ENCODE peak calls at places on chromosomes 7 and 10, in ten cellular contexts. W is GM23338, E is stomach, M is sigmoid colon, S is GM12891, D is GM12892, J is spleen, C is transverse colon, X is prostate gland, Q is SK-N-SH. L is an unnamed sample.

GRCh38 chr7:140475747-140476333 is 3.5 kb downstream of the MKRN1 start:
- DNase-seq in W (peak; percentile 82), E (peak; percentile 50), M (peak; percentile 57), S (peak; percentile 20), D (no peak), J (no peak), C (peak; percentile 62), X (peak; percentile 51), Q (peak; percentile 70), L (no peak)

GRCh38 chr7:138008588-138009349 is 6.9 kb upstream of the CREB3L2 start:
- DNase-seq in W (peak; percentile 87), E (no peak), M (no peak), S (no peak), D (no peak), J (no peak), C (peak; percentile 24), X (peak; percentile 49), Q (peak; percentile 63), L (no peak)

GRCh38 chr10:29712108-29712507 is 77.3 kb upstream of the SVIL start:
- DNase-seq in W (peak; percentile 89), E (no peak), M (no peak), S (no peak), D (no peak), J (no peak), C (no peak), X (no peak), Q (no peak), L (no peak)

GRCh38 chr10:52965938-52966401 is 193.4 kb upstream of the MBL2 start:
- DNase-seq in W (peak; percentile 78), E (no peak), M (no peak), S (peak; percentile 32), D (peak; percentile 38), J (no peak), C (no peak), X (no peak), Q (no peak), L (no peak)

GRCh38 chr7:20064974-20065862 is 152.0 kb downstream of the MACC1 start:
- DNase-seq in W (no peak), E (no peak), M (no peak), S (peak; percentile 13), D (peak; percentile 8), J (no peak), C (no peak), X (no peak), Q (no peak), L (peak; percentile 5)

GRCh38 chr7:103989200-103989784 is at the start of gene RELN:
- DNase-seq in W (peak; percentile 69), E (no peak), M (no peak), S (peak; percentile 14), D (no peak), J (no peak), C (no peak), X (no peak), Q (peak; percentile 85), L (no peak)

GRCh38 chr7:2405601-2406345 is 2.4 kb downstream of the CHST12 start:
- DNase-seq in W (no peak), E (no peak), M (no peak), S (no peak), D (peak; percentile 60), J (peak; percentile 86), C (peak; percentile 61), X (no peak), Q (no peak), L (no peak)

GRCh38 chr7:25889765-25890164 is 262.2 kb upstream of the NFE2L3 start:
- DNase-seq in W (no peak), E (no peak), M (no peak), S (no peak), D (no peak), J (no peak), C (no peak), X (no peak), Q (peak; percentile 39), L (no peak)

GRCh38 chr7:127336458-127336857 is 56.0 kb downstream of the ZNF800 start:
- DNase-seq in W (no peak), E (no peak), M (no peak), S (no peak), D (no peak), J (no peak), C (no peak), X (no peak), Q (no peak), L (no peak)

GRCh38 chr7:159004411-159004810 is 140.3 kb downstream of the VIPR2 start:
- DNase-seq in W (no peak), E (no peak), M (no peak), S (no peak), D (no peak), J (no peak), C (no peak), X (no peak), Q (no peak), L (no peak)

GRCh38 chr7:95772298-95772770 is at the start of gene DYNC1I1:
- DNase-seq in W (peak; percentile 73), E (peak; percentile 61), M (peak; percentile 88), S (peak; percentile 51), D (peak; percentile 33), J (peak; percentile 85), C (peak; percentile 62), X (peak; percentile 46), Q (peak; percentile 94), L (no peak)

GRCh38 chr7:8126768-8127167 is 135.2 kb downstream of the ICA1 start:
- DNase-seq in W (no peak), E (no peak), M (no peak), S (no peak), D (no peak), J (no peak), C (no peak), X (no peak), Q (no peak), L (no peak)

GRCh38 chr7:8130663-8131062 is 131.3 kb downstream of the ICA1 start:
- DNase-seq in W (no peak), E (no peak), M (no peak), S (no peak), D (no peak), J (no peak), C (no peak), X (no peak), Q (no peak), L (no peak)

GRCh38 chr7:8129323-8129659 is 132.7 kb downstream of the ICA1 start:
- DNase-seq in W (no peak), E (no peak), M (no peak), S (no peak), D (no peak), J (no peak), C (no peak), X (no peak), Q (no peak), L (no peak)

GRCh38 chr7:8125680-8126444 is 136.1 kb downstream of the ICA1 start:
- DNase-seq in W (no peak), E (peak; percentile 38), M (no peak), S (peak; percentile 40), D (peak; percentile 43), J (peak; percentile 91), C (peak; percentile 42), X (no peak), Q (no peak), L (no peak)

GRCh38 chr7:8128457-8129322 is 133.3 kb downstream of the ICA1 start:
- DNase-seq in W (no peak), E (no peak), M (no peak), S (no peak), D (no peak), J (no peak), C (no peak), X (no peak), Q (no peak), L (no peak)
- TF ChIP-seq POLR2AphosphoS5 in W (no peak), E (no peak), M (no peak), S (no peak), D (peak; percentile 44), J (no peak), C (no peak), X (no peak), Q (no peak), L (no peak)

DNA sequence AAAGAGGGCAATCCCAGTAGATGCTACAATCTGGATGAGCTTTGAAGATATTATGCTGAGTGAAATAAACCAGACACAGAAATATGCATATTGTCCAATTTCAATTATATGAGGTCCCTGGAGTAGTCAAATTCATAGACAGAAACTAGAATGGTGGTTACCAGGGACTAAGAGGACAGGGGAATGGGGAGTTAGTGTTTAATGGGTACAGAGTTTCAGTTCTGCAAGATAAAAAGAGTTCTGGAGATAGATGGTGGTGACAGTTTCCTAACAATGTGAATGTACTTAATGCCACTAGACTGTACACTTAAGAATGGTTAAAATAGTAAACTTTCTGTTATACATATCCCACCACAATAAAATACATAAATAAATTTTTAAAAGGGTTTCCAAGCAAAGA is 236.6 kb downstream of the ELMO1 start:
- DNase-seq in W (no peak), E (no peak), M (no peak), S (no peak), D (no peak), J (no peak), C (no peak), X (no peak), Q (no peak), L (no peak)
- TF ChIP-seq POLR2AphosphoS5 in W (no peak), E (no peak), M (no peak), S (no peak), D (no peak), J (no peak), C (no peak), X (no peak), Q (no peak), L (no peak)

GRCh38 chr7:31074403-31074802 is 22.3 kb downstream of the ADCYAP1R1 start:
- DNase-seq in W (no peak), E (no peak), M (peak; percentile 94), S (no peak), D (no peak), J (peak; percentile 73), C (no peak), X (no peak), Q (no peak), L (no peak)
- TF ChIP-seq POLR2AphosphoS5 in W (no peak), E (no peak), M (peak; percentile 49), S (no peak), D (no peak), J (peak; percentile 60), C (peak; percentile 11), X (no peak), Q (no peak), L (no peak)

GRCh38 chr7:134799387-134799786 is 20.0 kb downstream of the CALD1 start:
- DNase-seq in W (no peak), E (no peak), M (no peak), S (no peak), D (no peak), J (no peak), C (no peak), X (no peak), Q (no peak), L (no peak)

GRCh38 chr7:134802762-134803161 is 23.3 kb downstream of the CALD1 start:
- DNase-seq in W (no peak), E (no peak), M (no peak), S (no peak), D (no peak), J (no peak), C (no peak), X (no peak), Q (no peak), L (no peak)

GRCh38 chr7:134804854-134805253 is 25.4 kb downstream of the CALD1 start:
- DNase-seq in W (no peak), E (no peak), M (no peak), S (no peak), D (no peak), J (no peak), C (no peak), X (no peak), Q (no peak), L (no peak)

GRCh38 chr7:134806197-134806596 is 26.8 kb downstream of the CALD1 start:
- DNase-seq in W (no peak), E (no peak), M (no peak), S (no peak), D (no peak), J (no peak), C (no peak), X (no peak), Q (no peak), L (no peak)

GRCh38 chr7:134804351-134804750 is 24.9 kb downstream of the CALD1 start:
- DNase-seq in W (peak; percentile 79), E (no peak), M (no peak), S (no peak), D (no peak), J (no peak), C (no peak), X (no peak), Q (no peak), L (no peak)
- TF ChIP-seq POLR2AphosphoS5 in W (no peak), E (no peak), M (no peak), S (no peak), D (no peak), J (no peak), C (no peak), X (no peak), Q (no peak), L (no peak)